ENCODE peak calls at places on chromosome 13, in six cellular contexts. V is H1, G is kidney epithelial cell, A is pancreas, H is H9, U is IMR-90. K is an unnamed sample.

GRCh38 chr13:21668665-21669599 is 1.9 kb upstream of the FGF9 start:
- DNase-seq in V (peak; percentile 70), U (peak; percentile 69), G (no peak), A (no peak), H (peak; percentile 47), K (no peak)

GRCh38 chr13:44765076-44765475 is 188.9 kb upstream of the TSC22D1 start:
- DNase-seq in V (no peak), H (no peak), A (peak; percentile 34), G (no peak), U (no peak), K (peak; percentile 52)

GRCh38 chr13:112725346-112726017 is 35.6 kb downstream of the ATP11A start:
- DNase-seq in U (peak; percentile 62), H (peak; percentile 25), V (no peak), G (peak; percentile 50), A (no peak), K (no peak)

GRCh38 chr13:38366954-38367645 is 17.4 kb downstream of the UFM1 start:
- DNase-seq in H (no peak), U (peak; percentile 21), V (no peak), G (no peak), A (no peak), K (no peak)

GRCh38 chr13:94369862-94370491 is 109.5 kb downstream of the DCT start:
- DNase-seq in V (no peak), G (no peak), H (no peak), A (no peak), U (peak; percentile 56), K (no peak)

GRCh38 chr13:22012676-22013075 is 341.8 kb downstream of the FGF9 start:
- DNase-seq in H (no peak), G (no peak), A (no peak), V (no peak), U (no peak), K (no peak)

GRCh38 chr13:20769091-20769490 is 4.7 kb downstream of the EEF1AKMT1 start:
- DNase-seq in G (no peak), V (no peak), H (no peak), U (no peak), A (no peak), K (no peak)

GRCh38 chr13:107361666-107362065 is 793.7 kb upstream of the ARGLU1 start:
- DNase-seq in G (no peak), A (no peak), V (no peak), H (no peak), U (peak; percentile 82), K (no peak)

GRCh38 chr13:85724554-85725432 is 74.4 kb downstream of the SLITRK6 start:
- DNase-seq in V (no peak), G (no peak), U (peak; percentile 68), A (no peak), H (no peak), K (no peak)

GRCh38 chr13:114065926-114066774 is 66.3 kb downstream of the RASA3 start:
- DNase-seq in V (no peak), A (no peak), G (no peak), H (no peak), U (no peak), K (no peak)

GRCh38 chr13:62126400-62126799 is 710.8 kb upstream of the PCDH20 start:
- DNase-seq in G (no peak), V (no peak), U (no peak), A (no peak), H (no peak), K (no peak)

GRCh38 chr13:25135896-25136295 is 36.2 kb downstream of the AMER2 start:
- DNase-seq in A (no peak), G (no peak), U (no peak), H (no peak), V (peak; percentile 16), K (no peak)

GRCh38 chr13:100916943-100917342 is 242.3 kb upstream of the TMTC4 start:
- DNase-seq in U (no peak), G (no peak), V (no peak), A (no peak), H (no peak), K (no peak)

GRCh38 chr13:100922599-100922998 is 248.0 kb upstream of the TMTC4 start:
- DNase-seq in H (no peak), U (peak; percentile 4), V (no peak), G (no peak), A (no peak), K (no peak)

DNA sequence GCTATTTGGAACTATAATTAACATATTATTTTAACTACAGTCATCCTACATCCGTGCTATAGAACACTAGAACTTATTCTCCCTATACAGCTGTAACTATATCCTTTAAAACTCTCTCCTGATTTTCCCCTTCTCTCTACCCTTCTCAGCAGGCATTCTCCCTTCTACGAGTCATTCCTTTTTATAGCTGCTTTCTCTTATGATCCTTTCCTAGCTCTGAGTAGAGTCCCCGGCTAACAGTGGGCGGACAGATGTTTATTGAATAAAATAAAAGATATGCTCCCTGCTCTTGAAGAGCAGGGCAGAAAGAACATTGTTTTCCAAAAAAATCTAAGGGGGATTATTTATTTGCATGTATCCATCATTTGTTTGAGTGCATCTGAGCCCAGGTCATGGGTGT is 246.5 kb upstream of the TMTC4 start:
- DNase-seq in G (no peak), A (no peak), H (no peak), V (no peak), U (peak; percentile 18), K (no peak)
- H3K27me3 ChIP-seq in G (no peaks in the 10 kb centered on the region), A (no peaks in the 10 kb centered on the region), H (no peaks in the 10 kb centered on the region), V (no peaks in the 10 kb centered on the region), U (no peaks in the 10 kb centered on the region), K (no peaks in the 10 kb centered on the region)

GRCh38 chr13:41942462-41943094 is 18.3 kb downstream of the VWA8 start:
- DNase-seq in G (no peak), H (peak; percentile 56), U (peak; percentile 74), V (no peak), A (no peak), K (peak; percentile 50)
- TF ChIP-seq CTCF in G (peak; percentile 53), H (peak; percentile 54), U (peak; percentile 54), V (peak; percentile 37), A (no peak), K (peak; percentile 25)

DNA sequence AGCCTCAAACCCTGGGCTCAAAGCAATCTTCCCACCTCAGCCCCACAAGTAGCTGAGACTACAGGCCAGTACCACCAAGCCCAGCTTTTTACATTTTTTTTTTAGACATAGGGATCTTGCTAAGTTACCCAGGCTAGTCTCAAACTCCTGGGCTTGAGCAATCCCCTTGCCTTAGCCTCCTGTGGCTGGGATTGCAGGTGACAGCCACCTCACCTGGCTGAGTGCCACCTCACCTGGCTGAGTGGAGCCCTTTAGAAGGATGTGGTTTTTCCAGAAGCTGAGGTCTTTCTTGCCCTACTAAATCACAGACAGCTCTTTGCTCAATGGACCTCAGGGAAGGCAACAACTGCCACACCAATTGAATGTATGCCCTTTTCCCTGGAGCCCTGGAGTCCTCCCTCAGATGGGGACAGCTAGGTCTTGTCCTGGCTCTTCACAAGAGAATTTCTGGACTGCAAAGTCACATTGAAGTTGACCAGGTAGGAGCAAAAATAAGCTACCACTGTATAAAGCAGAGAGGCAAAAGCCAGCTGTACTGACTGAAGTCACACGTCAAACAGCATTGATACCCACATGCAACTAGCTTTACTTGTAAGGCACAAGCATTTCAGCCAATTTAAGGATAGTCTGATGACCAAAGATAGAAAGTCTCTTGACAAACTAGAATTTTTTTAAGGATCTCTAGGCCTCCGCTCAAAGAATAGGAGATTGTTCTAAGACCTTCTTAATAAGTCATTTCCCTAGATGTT is 14.0 kb downstream of the PDX1 start:
- DNase-seq in G (no peak), U (no peak), A (peak; percentile 18), H (no peak), V (no peak), K (no peak)
- H3K27me3 ChIP-seq in G (peaks cover 21% of the 10 kb centered on the region), U (peaks cover 28% of the 10 kb centered on the region), A (no peaks in the 10 kb centered on the region), H (peaks cover 38% of the 10 kb centered on the region), V (peaks cover 32% of the 10 kb centered on the region), K (no peaks in the 10 kb centered on the region)

GRCh38 chr13:48009298-48009697 is 8.2 kb upstream of the SUCLA2 start:
- DNase-seq in A (no peak), H (no peak), V (no peak), U (peak; percentile 51), G (peak; percentile 52), K (peak; percentile 26)

GRCh38 chr13:48012668-48013067 is 11.6 kb upstream of the SUCLA2 start:
- DNase-seq in U (no peak), H (no peak), V (no peak), G (no peak), A (no peak), K (no peak)

GRCh38 chr13:48018637-48019036 is 17.6 kb upstream of the SUCLA2 start:
- DNase-seq in V (no peak), A (no peak), H (no peak), G (no peak), U (no peak), K (no peak)

GRCh38 chr13:48010698-48011097 is 9.6 kb upstream of the SUCLA2 start:
- DNase-seq in H (no peak), G (no peak), U (no peak), V (no peak), A (no peak), K (no peak)

DNA sequence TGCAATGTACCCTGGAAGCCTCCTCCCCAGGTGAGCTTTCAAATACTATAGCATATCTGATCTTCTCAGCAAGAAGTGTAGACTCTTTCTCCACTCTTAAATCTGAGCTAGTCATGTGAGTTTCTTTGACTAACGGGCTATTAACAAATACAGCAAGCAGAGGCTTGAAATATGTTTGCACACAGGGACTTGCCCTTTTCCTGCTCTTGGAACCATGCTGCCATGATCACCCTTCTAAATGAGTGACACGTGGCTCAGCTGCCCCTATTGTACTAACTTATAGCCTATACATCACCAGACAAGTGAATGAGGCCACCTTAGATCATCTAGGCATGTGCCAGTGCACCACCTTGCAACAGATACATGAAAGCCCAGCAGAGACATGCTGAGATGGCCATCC is 13.3 kb upstream of the SUCLA2 start:
- DNase-seq in H (no peak), U (no peak), V (no peak), A (no peak), G (no peak), K (no peak)
- TF ChIP-seq CTCF in H (no peak), U (no peak), V (no peak), A (no peak), G (no peak), K (no peak)

GRCh38 chr13:99959538-99960230 is 11.9 kb downstream of the ZIC5 start:
- DNase-seq in H (no peak), A (no peak), V (peak; percentile 74), U (no peak), G (no peak), K (no peak)

GRCh38 chr13:99958402-99959126 is 13.0 kb downstream of the ZIC5 start:
- DNase-seq in H (peak; percentile 69), V (peak; percentile 78), A (no peak), U (no peak), G (no peak), K (no peak)

GRCh38 chr13:99960663-99961440 is 10.7 kb downstream of the ZIC5 start:
- DNase-seq in V (no peak), G (no peak), U (no peak), H (no peak), A (no peak), K (no peak)

GRCh38 chr13:99956473-99957349 is 14.9 kb downstream of the ZIC5 start:
- DNase-seq in V (peak; percentile 70), A (no peak), U (no peak), H (peak; percentile 56), G (no peak), K (no peak)

DNA sequence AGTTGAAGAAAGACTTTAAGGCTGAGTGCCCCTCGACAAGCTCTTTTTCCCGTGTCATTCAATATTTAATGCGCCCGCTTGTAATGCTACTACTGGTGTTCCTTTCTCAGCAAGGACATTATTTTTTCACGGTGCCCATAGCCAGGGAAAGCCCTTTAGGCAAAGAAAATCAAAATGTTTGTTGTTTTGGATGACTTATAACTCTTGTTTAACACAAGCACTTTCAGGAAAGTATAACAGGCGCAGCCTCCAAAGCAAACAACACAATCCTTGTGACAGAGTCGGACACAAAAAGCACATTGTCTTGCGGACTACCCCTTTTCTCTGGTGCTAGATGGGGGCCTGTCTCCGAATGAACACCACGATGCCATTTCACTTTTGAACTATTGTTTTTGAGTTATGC is 12.4 kb downstream of the ZIC5 start:
- DNase-seq in U (no peak), H (no peak), A (no peak), G (no peak), V (no peak), K (no peak)
- H3K27me3 ChIP-seq in U (peaks cover 84% of the 10 kb centered on the region), H (peaks cover 34% of the 10 kb centered on the region), A (peaks cover 42% of the 10 kb centered on the region), G (peaks cover 79% of the 10 kb centered on the region), V (peaks cover 12% of the 10 kb centered on the region), K (no peaks in the 10 kb centered on the region)